ENCODE peak calls at places on chromosomes 5 and 9, in four cellular contexts. One of them, this sample, is unnamed.

GRCh38 chr5:43369651-43370050 is 42.5 kb downstream of the CCL28 start:
- DNase-seq in mesenchymal stem cell: no peak
- DNase-seq in mesendoderm: no peak
- DNase-seq in IMR-90: no peak
- DNase-seq in this sample: no peak

GRCh38 chr5:178265746-178266145 is 33.1 kb upstream of the PHYKPL start:
- DNase-seq in IMR-90: no peak
- DNase-seq in mesendoderm: no peak
- DNase-seq in mesenchymal stem cell: no peak
- DNase-seq in this sample: no peak

GRCh38 chr5:142828797-142829535 is 58.8 kb downstream of the ARHGAP26 start:
- DNase-seq in IMR-90: no peak
- DNase-seq in mesenchymal stem cell: no peak
- DNase-seq in mesendoderm: no peak
- DNase-seq in this sample: no peak

GRCh38 chr5:52915176-52915875 is 73.8 kb upstream of the ITGA2 start:
- DNase-seq in mesenchymal stem cell: peak; percentile 83
- DNase-seq in IMR-90: peak; percentile 75
- DNase-seq in mesendoderm: peak; percentile 78
- DNase-seq in this sample: peak; percentile 42

GRCh38 chr5:763998-764781 is 20.3 kb downstream of the ZDHHC11B start:
- DNase-seq in mesenchymal stem cell: no peak
- DNase-seq in mesendoderm: no peak
- DNase-seq in IMR-90: no peak
- DNase-seq in this sample: no peak

GRCh38 chr9:79763861-79764260 is 192.1 kb downstream of the TLE4 start:
- DNase-seq in mesendoderm: no peak
- DNase-seq in mesenchymal stem cell: no peak
- DNase-seq in IMR-90: peak; percentile 17
- DNase-seq in this sample: no peak

GRCh38 chr5:40796487-40796889 is 1.7 kb downstream of the PRKAA1 start:
- DNase-seq in mesendoderm: no peak
- DNase-seq in IMR-90: peak; percentile 77
- DNase-seq in mesenchymal stem cell: peak; percentile 68
- DNase-seq in this sample: no peak

GRCh38 chr5:126341906-126342625 is 81.1 kb upstream of the GRAMD2B start:
- DNase-seq in IMR-90: no peak
- DNase-seq in mesendoderm: no peak
- DNase-seq in mesenchymal stem cell: no peak
- DNase-seq in this sample: no peak

GRCh38 chr9:120868676-120869359 is 8.2 kb downstream of the PHF19 start:
- DNase-seq in mesendoderm: peak; percentile 99
- DNase-seq in mesenchymal stem cell: peak; percentile 91
- DNase-seq in IMR-90: peak; percentile 84
- DNase-seq in this sample: peak; percentile 95

GRCh38 chr9:102049586-102050246 is 311.3 kb upstream of the GRIN3A start:
- DNase-seq in mesenchymal stem cell: no peak
- DNase-seq in IMR-90: no peak
- DNase-seq in mesendoderm: no peak
- DNase-seq in this sample: no peak

GRCh38 chr5:76082790-76083554 is at the start of gene SV2C:
- DNase-seq in mesenchymal stem cell: peak; percentile 18
- DNase-seq in IMR-90: no peak
- DNase-seq in mesendoderm: peak; percentile 54
- DNase-seq in this sample: no peak

GRCh38 chr5:107499237-107499636 is 171.5 kb downstream of the EFNA5 start:
- DNase-seq in mesenchymal stem cell: no peak
- DNase-seq in mesendoderm: no peak
- DNase-seq in IMR-90: no peak
- DNase-seq in this sample: no peak

GRCh38 chr5:54458221-54458620 is 2.7 kb downstream of the HSPB3 start:
- DNase-seq in mesenchymal stem cell: no peak
- DNase-seq in IMR-90: no peak
- DNase-seq in mesendoderm: peak; percentile 41
- DNase-seq in this sample: no peak

GRCh38 chr5:157108961-157109360 is at the start of gene HAVCR2:
- DNase-seq in mesendoderm: no peak
- DNase-seq in IMR-90: no peak
- DNase-seq in mesenchymal stem cell: no peak
- DNase-seq in this sample: peak; percentile 3

GRCh38 chr9:128097156-128098016 is 29.4 kb downstream of the SLC25A25 start:
- DNase-seq in mesendoderm: no peak
- DNase-seq in mesenchymal stem cell: no peak
- DNase-seq in IMR-90: no peak
- DNase-seq in this sample: peak; percentile 26

GRCh38 chr9:108087781-108088180 is 598.2 kb upstream of the KLF4 start:
- DNase-seq in mesendoderm: no peak
- DNase-seq in IMR-90: no peak
- DNase-seq in mesenchymal stem cell: no peak
- DNase-seq in this sample: no peak

GRCh38 chr5:172451771-172452197 is 2.5 kb downstream of the SH3PXD2B start:
- DNase-seq in mesendoderm: peak; percentile 91
- DNase-seq in mesenchymal stem cell: peak; percentile 92
- DNase-seq in IMR-90: peak; percentile 90
- DNase-seq in this sample: peak; percentile 98

GRCh38 chr9:86413966-86414880 is 60.0 kb upstream of the TUT7 start:
- DNase-seq in mesenchymal stem cell: peak; percentile 50
- DNase-seq in IMR-90: peak; percentile 50
- DNase-seq in mesendoderm: peak; percentile 30
- DNase-seq in this sample: peak; percentile 70

GRCh38 chr5:115475768-115476167 is 68.8 kb downstream of the FEM1C start:
- DNase-seq in mesendoderm: no peak
- DNase-seq in IMR-90: no peak
- DNase-seq in mesenchymal stem cell: no peak
- DNase-seq in this sample: no peak

GRCh38 chr5:133266966-133267365 is 215.2 kb downstream of the HSPA4 start:
- DNase-seq in mesenchymal stem cell: no peak
- DNase-seq in IMR-90: no peak
- DNase-seq in mesendoderm: no peak
- DNase-seq in this sample: no peak

GRCh38 chr5:176425791-176426190 is 9.5 kb upstream of the CLTB start:
- DNase-seq in mesenchymal stem cell: no peak
- DNase-seq in IMR-90: no peak
- DNase-seq in mesendoderm: no peak
- DNase-seq in this sample: no peak

GRCh38 chr5:2383678-2384025 is 367.8 kb downstream of the IRX2 start:
- DNase-seq in mesendoderm: no peak
- DNase-seq in mesenchymal stem cell: no peak
- DNase-seq in IMR-90: no peak
- DNase-seq in this sample: no peak

GRCh38 chr5:91061946-91062586 is 321.1 kb downstream of the ARRDC3 start:
- DNase-seq in mesendoderm: no peak
- DNase-seq in IMR-90: no peak
- DNase-seq in mesenchymal stem cell: no peak
- DNase-seq in this sample: no peak

GRCh38 chr5:56200856-56201638 is 32.1 kb downstream of the ANKRD55 start:
- DNase-seq in mesenchymal stem cell: peak; percentile 84
- DNase-seq in mesendoderm: peak; percentile 94
- DNase-seq in IMR-90: peak; percentile 78
- DNase-seq in this sample: peak; percentile 83

GRCh38 chr9:36450110-36450732 is 50.2 kb upstream of the RNF38 start:
- DNase-seq in mesenchymal stem cell: peak; percentile 64
- DNase-seq in IMR-90: peak; percentile 57
- DNase-seq in mesendoderm: peak; percentile 62
- DNase-seq in this sample: peak; percentile 83

GRCh38 chr5:172380261-172380991 is 73.9 kb downstream of the SH3PXD2B start:
- DNase-seq in IMR-90: peak; percentile 83
- DNase-seq in mesenchymal stem cell: no peak
- DNase-seq in mesendoderm: no peak
- DNase-seq in this sample: no peak

GRCh38 chr9:133854785-133855184 is 116.6 kb upstream of the SARDH start:
- DNase-seq in mesendoderm: no peak
- DNase-seq in mesenchymal stem cell: no peak
- DNase-seq in IMR-90: no peak
- DNase-seq in this sample: no peak

GRCh38 chr5:133006653-133007052 is 19.7 kb downstream of the ZCCHC10 start:
- DNase-seq in IMR-90: no peak
- DNase-seq in mesenchymal stem cell: no peak
- DNase-seq in mesendoderm: no peak
- DNase-seq in this sample: no peak

GRCh38 chr9:114386886-114387677 is 700 bp downstream of the AKNA start:
- DNase-seq in IMR-90: peak; percentile 17
- DNase-seq in mesendoderm: no peak
- DNase-seq in mesenchymal stem cell: peak; percentile 57
- DNase-seq in this sample: no peak

GRCh38 chr5:179192891-179193470 is 132.8 kb downstream of the ZNF354C start:
- DNase-seq in mesenchymal stem cell: no peak
- DNase-seq in IMR-90: no peak
- DNase-seq in mesendoderm: no peak
- DNase-seq in this sample: no peak

GRCh38 chr5:124844371-124844770 is 97.9 kb upstream of the ZNF608 start:
- DNase-seq in IMR-90: no peak
- DNase-seq in mesenchymal stem cell: no peak
- DNase-seq in mesendoderm: no peak
- DNase-seq in this sample: no peak

GRCh38 chr5:126525630-126526245 is 69.3 kb downstream of the ALDH7A1 start:
- DNase-seq in IMR-90: peak; percentile 31
- DNase-seq in mesenchymal stem cell: no peak
- DNase-seq in mesendoderm: peak; percentile 50
- DNase-seq in this sample: no peak

GRCh38 chr9:134785325-134786108 is 95.1 kb upstream of the FCN2 start:
- DNase-seq in mesendoderm: no peak
- DNase-seq in IMR-90: no peak
- DNase-seq in mesenchymal stem cell: no peak
- DNase-seq in this sample: no peak

GRCh38 chr5:141236516-141237313 is 8.5 kb upstream of the PCDHB15 start:
- DNase-seq in mesendoderm: no peak
- DNase-seq in mesenchymal stem cell: no peak
- DNase-seq in IMR-90: no peak
- DNase-seq in this sample: no peak

GRCh38 chr9:27094640-27095039 is 14.4 kb upstream of the TEK start:
- DNase-seq in mesendoderm: no peak
- DNase-seq in IMR-90: peak; percentile 88
- DNase-seq in mesenchymal stem cell: peak; percentile 82
- DNase-seq in this sample: peak; percentile 23

GRCh38 chr9:114314256-114314867 is 8.5 kb upstream of the ORM1 start:
- DNase-seq in mesendoderm: no peak
- DNase-seq in mesenchymal stem cell: no peak
- DNase-seq in IMR-90: no peak
- DNase-seq in this sample: peak; percentile 18

GRCh38 chr9:74985041-74985440 is 32.3 kb upstream of the C9orf40 start:
- DNase-seq in IMR-90: peak; percentile 5
- DNase-seq in mesenchymal stem cell: no peak
- DNase-seq in mesendoderm: no peak
- DNase-seq in this sample: peak; percentile 21

GRCh38 chr9:124489222-124489621 is 18.0 kb downstream of the NR5A1 start:
- DNase-seq in IMR-90: peak; percentile 7
- DNase-seq in mesenchymal stem cell: no peak
- DNase-seq in mesendoderm: no peak
- DNase-seq in this sample: no peak

GRCh38 chr9:124487491-124488182 is 19.6 kb downstream of the NR5A1 start:
- DNase-seq in mesendoderm: no peak
- DNase-seq in mesenchymal stem cell: no peak
- DNase-seq in IMR-90: no peak
- DNase-seq in this sample: no peak

GRCh38 chr9:124486778-124487490 is 20.3 kb downstream of the NR5A1 start:
- DNase-seq in mesenchymal stem cell: no peak
- DNase-seq in IMR-90: no peak
- DNase-seq in mesendoderm: no peak
- DNase-seq in this sample: no peak

GRCh38 chr9:124489974-124490373 is 17.2 kb downstream of the NR5A1 start:
- DNase-seq in mesendoderm: no peak
- DNase-seq in IMR-90: no peak
- DNase-seq in mesenchymal stem cell: no peak
- DNase-seq in this sample: no peak

GRCh38 chr9:124488641-124489040 is 18.6 kb downstream of the NR5A1 start:
- DNase-seq in mesenchymal stem cell: no peak
- DNase-seq in mesendoderm: no peak
- DNase-seq in IMR-90: no peak
- DNase-seq in this sample: no peak
- H2AK5ac ChIP-seq in mesenchymal stem cell: no peak overlapping the region
- H2AK5ac ChIP-seq in mesendoderm: no peak overlapping the region
- H2AK5ac ChIP-seq in IMR-90: no peak overlapping the region
- H2AK5ac ChIP-seq in this sample: no peak overlapping the region

DNA sequence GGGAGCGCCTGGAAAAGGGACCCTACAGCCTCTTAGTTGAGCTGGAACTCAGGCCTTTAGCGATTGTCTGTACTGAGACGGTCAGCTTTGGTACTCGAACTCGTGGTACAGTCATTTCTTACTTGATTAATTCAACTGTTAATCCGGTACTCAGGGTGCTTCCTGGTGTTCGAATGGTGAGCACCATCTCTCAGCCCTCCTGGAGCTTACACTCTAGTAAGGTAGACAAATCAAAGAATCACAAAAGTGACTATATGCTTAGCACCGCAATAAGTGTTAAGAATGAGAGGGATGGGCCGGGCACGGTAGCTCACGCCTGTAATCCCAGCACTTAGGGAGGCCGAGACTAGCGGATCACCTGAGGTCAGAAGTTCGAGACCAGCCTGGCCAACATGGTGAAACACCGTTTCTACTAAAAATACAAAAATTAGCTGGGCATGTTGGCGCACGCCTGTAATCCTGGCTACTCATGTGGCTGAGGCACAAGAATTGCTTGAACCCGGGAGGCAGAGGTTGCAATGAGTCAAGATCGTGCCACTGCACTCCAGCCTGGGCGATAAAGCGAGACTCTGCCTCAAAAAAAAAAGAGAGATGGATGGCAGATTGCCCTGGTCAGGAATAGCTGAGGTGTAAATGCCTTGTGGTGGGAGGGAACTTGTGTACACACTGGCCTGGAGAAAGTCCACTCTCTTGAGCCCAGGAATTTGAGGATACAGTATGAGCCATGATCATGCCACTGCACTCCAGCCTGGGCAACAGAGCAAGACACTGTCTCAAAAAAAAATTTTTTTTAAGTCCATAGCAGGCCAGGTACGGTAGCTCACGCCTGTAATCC is 981 bp downstream of the TCOF1 start:
- DNase-seq in mesenchymal stem cell: no peak
- DNase-seq in IMR-90: peak; percentile 9
- DNase-seq in mesendoderm: peak; percentile 57
- DNase-seq in this sample: no peak
- H2AK5ac ChIP-seq in mesenchymal stem cell: no peak overlapping the region
- H2AK5ac ChIP-seq in IMR-90: peak overlapping the region; percentile 82
- H2AK5ac ChIP-seq in mesendoderm: no peak overlapping the region
- H2AK5ac ChIP-seq in this sample: peak overlapping the region; percentile 38

DNA sequence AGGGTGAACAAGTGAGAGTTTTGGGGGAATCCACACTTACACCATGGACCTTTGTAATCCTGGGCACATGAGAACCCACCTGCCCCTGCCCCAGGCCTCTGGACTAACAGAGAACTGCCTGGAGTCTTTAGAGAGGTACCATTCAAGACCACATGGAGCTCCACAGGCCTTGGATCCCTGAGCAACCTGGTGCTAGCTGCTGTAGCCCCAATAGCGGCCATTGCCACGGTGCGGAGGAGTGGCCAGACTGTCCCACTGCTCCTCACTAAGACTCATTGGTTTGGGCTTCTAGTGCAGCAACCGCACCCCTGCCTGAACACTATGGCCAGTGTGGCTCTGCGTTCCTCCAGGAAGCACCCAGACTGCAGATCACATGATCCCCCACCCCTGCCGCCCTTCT is 45.8 kb downstream of the OSMR start:
- DNase-seq in mesendoderm: no peak
- DNase-seq in IMR-90: no peak
- DNase-seq in mesenchymal stem cell: no peak
- DNase-seq in this sample: no peak
- H2AK5ac ChIP-seq in mesendoderm: no peak overlapping the region
- H2AK5ac ChIP-seq in IMR-90: no peak overlapping the region
- H2AK5ac ChIP-seq in mesenchymal stem cell: no peak overlapping the region
- H2AK5ac ChIP-seq in this sample: no peak overlapping the region

GRCh38 chr5:33834334-33834733 is 57.5 kb downstream of the ADAMTS12 start:
- DNase-seq in IMR-90: peak; percentile 71
- DNase-seq in mesenchymal stem cell: peak; percentile 31
- DNase-seq in mesendoderm: peak; percentile 25
- DNase-seq in this sample: peak; percentile 8
- H2AK5ac ChIP-seq in IMR-90: peak overlapping the region; percentile 84
- H2AK5ac ChIP-seq in mesenchymal stem cell: peak overlapping the region; percentile 61
- H2AK5ac ChIP-seq in mesendoderm: no peak overlapping the region
- H2AK5ac ChIP-seq in this sample: no peak overlapping the region